ENCODE peak calls at places on chromosomes 4 and X, in ten cellular contexts. K is gastrocnemius medialis; I is gastroesophageal sphincter; P is lower lobe of right lung; L is right cardiac atrium; E is activated naive CD8-positive, alpha-beta T cell treated with anti-CD3 and anti-CD28 coated beads, Interleukin-2, amount 50 U/mL, for 24 hours; X is foreskin keratinocyte; F is activated CD4-positive, alpha-beta T cell treated with anti-CD3 and anti-CD28 coated beads for 36 hours; T is Right ventricle myocardium superior; C is naive B cell. N is an unnamed sample.

GRCh38 chr4:8780086-8780485 is 91.6 kb downstream of the HMX1 start:
- ATAC-seq in K (no peak), I (no peak), P (no peak), L (no peak), E (no peak), X (no peak), F (no peak), T (no peak), C (no peak), N (no peak)

GRCh38 chr4:110128092-110128989 is 70.1 kb downstream of the ELOVL6 start:
- ATAC-seq in K (no peak), I (no peak), P (peak; percentile 85), L (no peak), E (peak; percentile 28), X (peak; percentile 84), F (peak; percentile 74), T (no peak), C (no peak), N (peak; percentile 65)

GRCh38 chr4:67931256-67931655 is 32.0 kb downstream of the TMPRSS11A start:
- ATAC-seq in K (no peak), I (no peak), P (no peak), L (no peak), E (no peak), X (peak; percentile 82), F (no peak), T (no peak), C (no peak), N (no peak)

GRCh38 chrX:40663880-40664630 is 16.7 kb upstream of the CXorf38 start:
- ATAC-seq in K (peak; percentile 69), I (no peak), P (no peak), L (no peak), E (no peak), X (no peak), F (no peak), T (no peak), C (no peak), N (no peak)

GRCh38 chr4:108559911-108560310 is 60.5 kb upstream of the RPL34 start:
- ATAC-seq in K (no peak), I (no peak), P (no peak), L (peak; percentile 59), E (no peak), X (no peak), F (no peak), T (no peak), C (no peak), N (no peak)

GRCh38 chr4:173855015-173855414 is 325.0 kb upstream of the HAND2 start:
- ATAC-seq in K (no peak), I (no peak), P (no peak), L (no peak), E (no peak), X (no peak), F (no peak), T (no peak), C (no peak), N (no peak)

GRCh38 chrX:79325263-79325958 is 41.7 kb downstream of the ITM2A start:
- ATAC-seq in K (no peak), I (no peak), P (peak; percentile 76), L (no peak), E (no peak), X (no peak), F (peak; percentile 80), T (no peak), C (no peak), N (no peak)

GRCh38 chrX:45344597-45344996 is 143.9 kb upstream of the DIPK2B start:
- ATAC-seq in K (no peak), I (no peak), P (no peak), L (no peak), E (no peak), X (no peak), F (no peak), T (no peak), C (no peak), N (no peak)

GRCh38 chrX:113747274-113747973 is 836.5 kb upstream of the HTR2C start:
- ATAC-seq in K (no peak), I (no peak), P (no peak), L (no peak), E (no peak), X (no peak), F (no peak), T (no peak), C (peak; percentile 59), N (no peak)

GRCh38 chr4:105140684-105141490 is 5.8 kb upstream of the TET2 start:
- ATAC-seq in K (peak; percentile 38), I (no peak), P (peak; percentile 57), L (peak; percentile 57), E (peak; percentile 51), X (peak; percentile 73), F (no peak), T (peak; percentile 80), C (peak; percentile 31), N (no peak)

GRCh38 chr4:94356444-94356843 is 13.8 kb upstream of the HPGDS start:
- ATAC-seq in K (no peak), I (no peak), P (no peak), L (no peak), E (no peak), X (no peak), F (no peak), T (no peak), C (no peak), N (no peak)

GRCh38 chrX:120140293-120140981 is 18.0 kb upstream of the RHOXF2 start:
- ATAC-seq in K (no peak), I (no peak), P (no peak), L (no peak), E (no peak), X (no peak), F (no peak), T (no peak), C (no peak), N (no peak)

GRCh38 chr4:55312491-55313101 is 33.4 kb upstream of the SRD5A3 start:
- ATAC-seq in K (peak; percentile 73), I (peak; percentile 87), P (peak; percentile 84), L (peak; percentile 76), E (peak; percentile 68), X (peak; percentile 83), F (peak; percentile 71), T (peak; percentile 93), C (no peak), N (peak; percentile 74)

GRCh38 chr4:749771-750666 is 44.4 kb downstream of the PCGF3 start:
- ATAC-seq in K (peak; percentile 72), I (peak; percentile 74), P (peak; percentile 28), L (peak; percentile 54), E (no peak), X (no peak), F (no peak), T (peak; percentile 68), C (no peak), N (peak; percentile 55)

GRCh38 chr4:76993787-76994641 is 44.5 kb downstream of the SEPTIN11 start:
- ATAC-seq in K (peak; percentile 98), I (no peak), P (peak; percentile 30), L (peak; percentile 81), E (peak; percentile 71), X (no peak), F (peak; percentile 80), T (peak; percentile 89), C (no peak), N (peak; percentile 10)

GRCh38 chr4:18735740-18736288 is 714.3 kb upstream of the LCORL start:
- ATAC-seq in K (no peak), I (no peak), P (no peak), L (no peak), E (no peak), X (no peak), F (no peak), T (peak; percentile 64), C (no peak), N (no peak)

GRCh38 chr4:6620891-6621555 is 19.5 kb upstream of the MRFAP1 start:
- ATAC-seq in K (no peak), I (no peak), P (no peak), L (no peak), E (no peak), X (no peak), F (no peak), T (no peak), C (no peak), N (no peak)

GRCh38 chr4:169618986-169619385 is 1.4 kb upstream of the CLCN3 start:
- ATAC-seq in K (no peak), I (no peak), P (no peak), L (no peak), E (no peak), X (no peak), F (no peak), T (no peak), C (no peak), N (no peak)

GRCh38 chr4:37605843-37606565 is 80.2 kb downstream of the RELL1 start:
- ATAC-seq in K (no peak), I (no peak), P (no peak), L (no peak), E (no peak), X (no peak), F (no peak), T (no peak), C (no peak), N (no peak)

GRCh38 chr4:24210332-24210902 is 320.6 kb upstream of the PPARGC1A start:
- ATAC-seq in K (peak; percentile 72), I (peak; percentile 86), P (peak; percentile 96), L (peak; percentile 93), E (no peak), X (no peak), F (no peak), T (peak; percentile 89), C (no peak), N (peak; percentile 48)

GRCh38 chr4:3480528-3481112 is 17.5 kb downstream of the DOK7 start:
- ATAC-seq in K (peak; percentile 22), I (peak; percentile 72), P (peak; percentile 71), L (peak; percentile 3), E (peak; percentile 67), X (peak; percentile 59), F (peak; percentile 87), T (peak; percentile 33), C (no peak), N (peak; percentile 62)